ENCODE peak calls at places on chromosomes 1 and 21, in nine cellular contexts. K is cardiac fibroblast, M is Caco-2, I is AG04450, N is WTC11, T is sigmoid colon, W is neural progenitor cell, E is fibroblast of lung, A is thoracic aorta. D is an unnamed sample.

GRCh38 chr1:92066321-92066720 is 8.9 kb downstream of the SETSIP start:
- DNase-seq in I (no peak), E (no peak), N (no peak), W (no peak), K (no peak), A (no peak), M (no peak), T (no peak), D (no peak)

GRCh38 chr21:41703857-41704501 is 62.9 kb downstream of the RIPK4 start:
- DNase-seq in E (no peak), A (no peak), M (peak), I (no peak), T (no peak), K (no peak), W (no peak), N (no peak), D (no peak)

GRCh38 chr1:64896546-64896945 is 69.8 kb downstream of the JAK1 start:
- DNase-seq in T (no peak), M (no peak), I (no peak), N (no peak), K (no peak), A (no peak), W (no peak), E (no peak), D (no peak)

GRCh38 chr21:34822957-34823356 is 154.2 kb downstream of the CLIC6 start:
- DNase-seq in I (no peak), N (no peak), M (no peak), W (no peak), A (no peak), E (no peak), T (no peak), K (no peak), D (peak)

GRCh38 chr1:100414693-100415092 is 62.4 kb downstream of the CDC14A start:
- DNase-seq in W (no peak), I (no peak), M (no peak), T (no peak), K (no peak), E (no peak), N (no peak), A (no peak), D (no peak)

GRCh38 chr1:6776389-6776788 is 8.9 kb upstream of the CAMTA1 start:
- DNase-seq in A (no peak), W (no peak), I (no peak), E (no peak), T (no peak), N (no peak), K (no peak), M (no peak), D (no peak)

GRCh38 chr1:67144696-67145095 is 9.9 kb upstream of the C1orf141 start:
- DNase-seq in E (peak), A (no peak), M (no peak), K (peak), T (no peak), N (no peak), I (no peak), W (no peak), D (no peak)

GRCh38 chr1:96234299-96234698 is 487.3 kb upstream of the PTBP2 start:
- DNase-seq in N (no peak), I (no peak), K (peak), A (no peak), M (no peak), T (peak), E (peak), W (no peak), D (no peak)

GRCh38 chr1:94529416-94529815 is 12.1 kb downstream of the F3 start:
- DNase-seq in M (no peak), E (no peak), W (no peak), A (no peak), N (no peak), T (no peak), I (no peak), K (no peak), D (no peak)

GRCh38 chr1:155125511-155125945 is 2.1 kb upstream of the EFNA1 start:
- DNase-seq in W (peak), I (no peak), T (peak), N (peak), A (no peak), K (no peak), M (peak), E (no peak), D (no peak)

GRCh38 chr1:8984990-8985389 is 39.3 kb downstream of the CA6 start:
- DNase-seq in N (no peak), I (no peak), T (no peak), W (no peak), E (no peak), A (no peak), K (no peak), M (no peak), D (no peak)

GRCh38 chr1:235864965-235865525 is 1.7 kb downstream of the LYST start:
- DNase-seq in M (no peak), W (no peak), K (peak), I (no peak), N (no peak), T (no peak), A (no peak), E (no peak), D (no peak)

GRCh38 chr1:84143796-84144565 is at the start of gene PRKACB:
- DNase-seq in T (no peak), I (no peak), E (peak), A (no peak), N (no peak), W (no peak), M (no peak), K (peak), D (peak)

GRCh38 chr21:15001773-15002647 is 62.8 kb downstream of the NRIP1 start:
- DNase-seq in I (no peak), A (no peak), N (no peak), K (no peak), T (no peak), W (no peak), E (no peak), M (no peak), D (no peak)

GRCh38 chr1:73635021-73635420 is 563.0 kb downstream of the LRRIQ3 start:
- DNase-seq in N (no peak), W (no peak), E (no peak), I (no peak), M (no peak), T (no peak), A (no peak), K (no peak), D (no peak)

GRCh38 chr1:28792644-28793121 is 19.3 kb upstream of the OPRD1 start:
- DNase-seq in K (no peak), I (no peak), W (no peak), E (no peak), M (no peak), T (no peak), A (no peak), N (no peak), D (no peak)

GRCh38 chr21:42162831-42163510 is 56.0 kb upstream of the ABCG1 start:
- DNase-seq in K (no peak), N (no peak), T (no peak), I (no peak), E (peak), A (no peak), M (no peak), W (no peak), D (no peak)

GRCh38 chr1:27391511-27392095 is 819 bp upstream of the GPR3 start:
- DNase-seq in K (peak), N (peak), M (no peak), W (peak), E (peak), A (no peak), T (peak), I (no peak), D (peak)

GRCh38 chr21:34100789-34101188 is 27.4 kb downstream of the MRPS6 start:
- DNase-seq in N (no peak), E (no peak), A (no peak), K (no peak), M (no peak), W (no peak), I (no peak), T (no peak), D (no peak)

GRCh38 chr1:178055093-178055492 is 38.8 kb upstream of the RASAL2 start:
- DNase-seq in E (peak), K (peak), N (peak), W (peak), I (no peak), A (no peak), M (peak), T (no peak), D (no peak)

GRCh38 chr1:207335695-207336363 is 14.4 kb downstream of the CD55 start:
- DNase-seq in I (no peak), N (no peak), E (peak), M (no peak), T (no peak), A (no peak), W (no peak), K (no peak), D (no peak)

GRCh38 chr1:160862151-160863061 is at the start of gene CD244:
- DNase-seq in A (no peak), M (no peak), E (no peak), T (no peak), K (peak), W (no peak), N (no peak), I (no peak), D (no peak)

GRCh38 chr21:37041706-37042271 is 31.1 kb downstream of the PIGP start:
- DNase-seq in A (no peak), T (no peak), E (no peak), W (peak), M (no peak), I (no peak), N (no peak), K (no peak), D (no peak)

GRCh38 chr1:108082741-108083562 is 117.2 kb downstream of the SLC25A24 start:
- DNase-seq in K (no peak), N (no peak), I (no peak), A (no peak), E (no peak), W (peak), T (no peak), M (no peak), D (no peak)

GRCh38 chr1:2494323-2494693 is 18.2 kb downstream of the PLCH2 start:
- DNase-seq in E (peak), A (no peak), M (peak), I (no peak), N (no peak), K (peak), T (peak), W (no peak), D (peak)

GRCh38 chr1:64505232-64505943 is 35.5 kb downstream of the CACHD1 start:
- DNase-seq in M (peak), K (no peak), I (no peak), A (no peak), E (no peak), N (peak), W (peak), T (no peak), D (no peak)

GRCh38 chr1:214281902-214282695 is 1.1 kb downstream of the SMYD2 start:
- DNase-seq in T (peak), M (peak), E (peak), I (peak), N (no peak), A (no peak), K (peak), W (peak), D (peak)

GRCh38 chr1:17181785-17182464 is 23.0 kb upstream of the PADI1 start:
- DNase-seq in N (no peak), I (no peak), W (no peak), A (no peak), M (no peak), T (no peak), K (no peak), E (no peak), D (no peak)

GRCh38 chr1:28631713-28632112 is 11.2 kb downstream of the TAF12 start:
- DNase-seq in K (no peak), N (no peak), T (no peak), W (no peak), I (no peak), E (no peak), M (no peak), A (no peak), D (no peak)

GRCh38 chr1:39508857-39509305 is 17.4 kb downstream of the BMP8A start:
- DNase-seq in T (peak), E (peak), A (no peak), K (peak), M (no peak), N (no peak), I (no peak), W (no peak), D (no peak)

GRCh38 chr1:39505289-39505688 is 13.9 kb downstream of the BMP8A start:
- DNase-seq in M (no peak), A (no peak), T (no peak), W (no peak), I (no peak), E (no peak), N (no peak), K (no peak), D (no peak)

GRCh38 chr1:39508266-39508665 is 16.8 kb downstream of the BMP8A start:
- DNase-seq in K (no peak), N (no peak), E (no peak), M (no peak), I (no peak), A (no peak), T (no peak), W (no peak), D (no peak)

GRCh38 chr1:39509360-39510009 is 18.0 kb downstream of the BMP8A start:
- DNase-seq in I (no peak), A (no peak), K (peak), T (peak), M (no peak), N (no peak), W (no peak), E (peak), D (no peak)

GRCh38 chr1:39507230-39507928 is 15.9 kb downstream of the BMP8A start:
- DNase-seq in A (no peak), K (peak), E (no peak), T (peak), M (peak), W (peak), I (no peak), N (peak), D (no peak)
- TF ChIP-seq CTCF in A (no peak), K (peak), E (peak), T (no peak), M (peak), W (peak), I (peak), N (no peak), D (peak)

GRCh38 chr1:109201123-109201703 is 12.5 kb upstream of the SARS1 start:
- DNase-seq in W (peak), T (no peak), A (no peak), K (peak), E (peak), I (peak), M (peak), N (peak), D (peak)
- TF ChIP-seq CTCF in W (peak), T (no peak), A (peak), K (peak), E (peak), I (peak), M (peak), N (peak), D (peak)

GRCh38 chr1:20964540-20965484 is 177.7 kb upstream of the HP1BP3 start:
- DNase-seq in E (no peak), W (no peak), T (no peak), N (no peak), A (no peak), I (no peak), K (no peak), M (peak), D (no peak)
- TF ChIP-seq CTCF in E (no peak), W (no peak), T (no peak), N (no peak), A (no peak), I (no peak), K (no peak), M (peak), D (no peak)

GRCh38 chr1:110148961-110149360 is 1.3 kb upstream of the SLC6A17 start:
- DNase-seq in E (no peak), W (peak), T (no peak), A (no peak), N (no peak), I (no peak), K (no peak), M (peak), D (peak)
- TF ChIP-seq CTCF in E (peak), W (peak), T (no peak), A (no peak), N (no peak), I (peak), K (peak), M (peak), D (peak)

GRCh38 chr1:42730002-42730401 is 10.0 kb downstream of the CLDN19 start:
- DNase-seq in M (no peak), I (no peak), E (no peak), K (no peak), A (no peak), T (no peak), N (peak), W (no peak), D (no peak)
- TF ChIP-seq CTCF in M (no peak), I (no peak), E (no peak), K (no peak), A (no peak), T (no peak), N (no peak), W (no peak), D (no peak)

GRCh38 chr1:57229076-57229475 is 194.8 kb downstream of the DAB1 start:
- DNase-seq in N (no peak), T (no peak), M (no peak), W (no peak), K (no peak), I (no peak), E (no peak), A (no peak), D (no peak)

GRCh38 chr1:57234459-57234858 is 189.4 kb downstream of the DAB1 start:
- DNase-seq in M (no peak), W (no peak), A (no peak), N (no peak), K (no peak), I (no peak), E (no peak), T (no peak), D (no peak)

GRCh38 chr1:57235782-57236181 is 188.1 kb downstream of the DAB1 start:
- DNase-seq in T (no peak), I (no peak), W (no peak), E (no peak), K (no peak), N (no peak), M (peak), A (no peak), D (no peak)

GRCh38 chr1:57229998-57230397 is 193.9 kb downstream of the DAB1 start:
- DNase-seq in W (no peak), E (no peak), M (no peak), I (no peak), T (no peak), A (no peak), N (no peak), K (no peak), D (no peak)

DNA sequence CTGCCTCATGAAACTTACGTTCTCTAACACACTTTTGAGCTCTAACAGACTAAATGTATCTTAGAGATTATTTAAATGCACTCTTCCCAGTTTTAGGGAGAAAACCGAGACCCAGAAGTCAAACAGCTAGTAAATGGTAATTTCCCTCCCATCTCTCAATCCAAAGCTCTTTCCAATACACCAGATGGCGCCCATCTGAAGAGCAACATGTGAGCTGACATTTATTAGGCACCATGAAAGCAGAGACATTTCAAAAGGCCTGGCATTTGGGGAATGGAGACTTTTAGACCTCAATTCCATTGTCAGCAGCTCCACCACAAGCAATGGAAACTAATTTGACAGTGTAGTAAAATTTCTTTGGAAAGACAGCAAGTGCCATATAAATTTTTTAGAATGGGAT is 191.4 kb downstream of the DAB1 start:
- DNase-seq in A (no peak), N (no peak), T (no peak), I (no peak), W (peak), K (no peak), M (peak), E (no peak), D (no peak)
- TF ChIP-seq CTCF in A (no peak), N (no peak), T (no peak), I (peak), W (peak), K (no peak), M (no peak), E (no peak), D (no peak)

GRCh38 chr1:197178998-197179397 is 32.5 kb upstream of the ASPM start:
- DNase-seq in A (no peak), K (peak), W (no peak), T (no peak), N (no peak), E (peak), M (no peak), I (no peak), D (peak)
- TF ChIP-seq CTCF in A (no peak), K (peak), W (no peak), T (no peak), N (no peak), E (peak), M (no peak), I (peak), D (peak)

GRCh38 chr1:54404939-54405880 is 984 bp downstream of the SSBP3 start:
- DNase-seq in N (peak), E (no peak), K (no peak), M (no peak), A (no peak), W (peak), T (no peak), I (no peak), D (no peak)

GRCh38 chr1:54405894-54406293 is 300 bp downstream of the SSBP3 start:
- DNase-seq in A (no peak), T (no peak), N (no peak), M (no peak), I (no peak), W (no peak), E (no peak), K (no peak), D (no peak)

GRCh38 chr1:54407201-54407956 is 1.2 kb upstream of the SSBP3 start:
- DNase-seq in N (peak), A (peak), T (peak), M (peak), W (peak), I (peak), E (peak), K (peak), D (peak)

GRCh38 chr1:54407957-54408700 is 1.9 kb upstream of the SSBP3 start:
- DNase-seq in E (peak), A (no peak), K (peak), M (no peak), T (no peak), W (peak), I (peak), N (no peak), D (peak)

DNA sequence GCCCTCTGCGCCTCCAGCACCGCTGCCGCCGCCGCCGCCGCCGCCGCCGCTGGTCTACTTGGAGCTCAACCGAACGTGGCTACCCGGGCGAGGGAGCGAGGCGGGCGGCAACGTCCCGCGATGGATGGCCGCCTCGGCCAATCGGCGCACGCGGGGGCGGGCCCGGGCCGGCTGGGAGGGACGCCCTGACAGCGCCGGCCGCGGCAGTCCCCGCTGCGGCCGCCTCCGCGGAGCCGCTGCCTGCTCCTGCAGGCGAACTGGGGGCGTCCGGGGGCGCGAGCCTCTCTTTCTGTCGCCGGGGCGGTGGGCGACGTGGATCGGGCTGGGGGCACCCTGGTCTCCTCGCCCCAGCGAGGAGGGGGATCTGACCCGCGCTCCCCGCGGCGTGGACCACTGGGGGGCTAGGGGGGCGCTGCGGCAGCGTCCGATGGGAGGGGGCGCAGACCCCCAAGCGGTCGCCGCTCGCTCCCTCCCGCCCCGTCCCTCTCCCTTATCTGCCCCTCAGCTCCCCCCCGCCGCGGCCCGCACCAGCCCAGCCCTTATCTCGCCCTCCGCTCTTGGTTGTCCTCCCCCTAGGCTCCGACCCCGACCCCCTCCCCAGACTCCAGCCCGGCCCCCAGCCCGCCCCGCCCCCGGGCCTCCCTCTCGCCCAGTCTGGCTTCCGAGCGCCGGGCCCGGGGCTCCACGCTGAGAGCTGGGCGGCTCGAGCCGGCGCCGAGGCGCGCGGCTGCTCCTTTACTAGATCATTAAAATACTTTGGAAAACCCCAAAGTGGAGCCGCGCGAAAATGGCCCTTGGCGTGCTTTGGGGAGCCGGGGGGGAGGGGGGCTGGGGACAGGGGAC is at the start of gene SSBP3:
- DNase-seq in M (peak), K (peak), T (peak), E (peak), A (peak), I (peak), N (peak), W (peak), D (peak)
- TF ChIP-seq CTCF in M (no peak), K (no peak), T (no peak), E (no peak), A (no peak), I (no peak), N (no peak), W (peak), D (peak)

GRCh38 chr21:32414579-32415358 is 2.3 kb downstream of the EVA1C start:
- DNase-seq in E (peak), W (peak), T (no peak), N (no peak), K (peak), M (no peak), I (no peak), A (no peak), D (peak)
- TF ChIP-seq CTCF in E (peak), W (no peak), T (peak), N (no peak), K (peak), M (no peak), I (peak), A (peak), D (peak)